ENCODE peak calls at places on chromosomes 2 and 18, in five cellular contexts. X, H, S, L and Z are unnamed samples.
A peak's percentile ranks its signal among the peaks of the same experiment; 100 is the strongest.

GRCh38 chr2:6800553-6800952 is 65.2 kb downstream of the CMPK2 start:
- DNase-seq in X (no peak), H (no peak), S (no peak), L (no peak), Z (no peak)

GRCh38 chr2:48017136-48017535 is 110.8 kb upstream of the FBXO11 start:
- DNase-seq in X (no peak), H (no peak), S (no peak), L (no peak), Z (no peak)

GRCh38 chr2:127951031-127951430 is 65.3 kb upstream of the AMMECR1L start:
- DNase-seq in X (no peak), H (no peak), S (no peak), L (no peak), Z (no peak)

GRCh38 chr2:188721231-188721630 is 252.9 kb upstream of the COL3A1 start:
- DNase-seq in X (no peak), H (no peak), S (no peak), L (no peak), Z (no peak)

GRCh38 chr2:230893881-230894781 is 29.4 kb downstream of the ITM2C start:
- DNase-seq in X (no peak), H (no peak), S (peak; percentile 82), L (peak; percentile 59), Z (no peak)

GRCh38 chr2:101963198-101963597 is 28.6 kb upstream of the IL1R2 start:
- DNase-seq in X (no peak), H (no peak), S (peak; percentile 29), L (no peak), Z (no peak)

GRCh38 chr18:71784777-71785176 is 759.4 kb downstream of the CBLN2 start:
- DNase-seq in X (no peak), H (no peak), S (peak; percentile 41), L (peak; percentile 40), Z (peak; percentile 9)

GRCh38 chr18:11154369-11154982 is 5.1 kb upstream of the PIEZO2 start:
- DNase-seq in X (peak; percentile 26), H (no peak), S (peak; percentile 56), L (peak; percentile 48), Z (peak; percentile 51)

GRCh38 chr2:27561060-27561459 is 21.8 kb upstream of the ZNF512 start:
- DNase-seq in X (no peak), H (no peak), S (no peak), L (no peak), Z (no peak)

GRCh38 chr18:59649575-59649974 is 47.6 kb downstream of the CCBE1 start:
- DNase-seq in X (no peak), H (no peak), S (no peak), L (no peak), Z (no peak)

GRCh38 chr18:44521673-44522032 is 159.0 kb upstream of the SETBP1 start:
- DNase-seq in X (no peak), H (no peak), S (no peak), L (no peak), Z (no peak)

GRCh38 chr2:152406836-152407161 is 71.8 kb downstream of the FMNL2 start:
- DNase-seq in X (no peak), H (no peak), S (no peak), L (no peak), Z (no peak)

GRCh38 chr2:141911485-141912066 is 219.2 kb downstream of the LRP1B start:
- DNase-seq in X (peak; percentile 54), H (no peak), S (peak; percentile 56), L (peak; percentile 66), Z (no peak)

GRCh38 chr2:190507135-190507534 is 27.4 kb downstream of the NEMP2 start:
- DNase-seq in X (no peak), H (no peak), S (no peak), L (no peak), Z (no peak)

GRCh38 chr2:238239552-238239871 is 326 bp downstream of the HES6 start:
- DNase-seq in X (no peak), H (peak; percentile 63), S (no peak), L (peak; percentile 40), Z (no peak)

GRCh38 chr2:172912245-172912644 is 163.4 kb upstream of the MAP3K20 start:
- DNase-seq in X (no peak), H (no peak), S (no peak), L (no peak), Z (no peak)

GRCh38 chr2:230128943-230129342 is 60.2 kb upstream of the SLC16A14 start:
- DNase-seq in X (no peak), H (no peak), S (no peak), L (no peak), Z (no peak)

GRCh38 chr2:61536086-61536722 is 2.0 kb downstream of the XPO1 start:
- DNase-seq in X (no peak), H (no peak), S (peak; percentile 48), L (peak; percentile 28), Z (peak; percentile 19)

GRCh38 chr2:16553222-16553621 is 112.4 kb downstream of the CYRIA start:
- DNase-seq in X (peak; percentile 32), H (no peak), S (peak; percentile 73), L (peak; percentile 41), Z (peak; percentile 51)

GRCh38 chr2:949384-949893 is 1.2 kb upstream of the SNTG2 start:
- DNase-seq in X (no peak), H (no peak), S (no peak), L (no peak), Z (no peak)

GRCh38 chr2:161273038-161273760 is 35.0 kb upstream of the PSMD14 start:
- DNase-seq in X (peak; percentile 69), H (no peak), S (peak; percentile 76), L (peak; percentile 71), Z (no peak)

GRCh38 chr2:20868377-20868776 is 45.5 kb upstream of the LDAH start:
- DNase-seq in X (no peak), H (no peak), S (peak; percentile 15), L (peak; percentile 67), Z (no peak)

GRCh38 chr2:74292752-74293151 is 50.5 kb downstream of the SLC4A5 start:
- DNase-seq in X (no peak), H (no peak), S (no peak), L (no peak), Z (peak; percentile 45)

GRCh38 chr18:13450289-13451207 is 232.0 kb downstream of the LDLRAD4 start:
- DNase-seq in X (no peak), H (no peak), S (no peak), L (peak; percentile 13), Z (no peak)

GRCh38 chr2:79776461-79777146 is 263.8 kb downstream of the CTNNA2 start:
- DNase-seq in X (no peak), H (no peak), S (no peak), L (no peak), Z (no peak)

GRCh38 chr2:85355521-85355920 is 952 bp downstream of the ELMOD3 start:
- DNase-seq in X (no peak), H (no peak), S (no peak), L (no peak), Z (no peak)
- H3K4me3 ChIP-seq in X (peak overlapping the region; percentile 95), H (peak overlapping the region; percentile 88), S (peak overlapping the region; percentile 96), L (peak overlapping the region; percentile 96), Z (no peak overlapping the region)

GRCh38 chr2:65033178-65033577 is 23.0 kb upstream of the CEP68 start:
- DNase-seq in X (no peak), H (no peak), S (peak; percentile 83), L (peak; percentile 66), Z (no peak)
- TF ChIP-seq CTCF in X (peak; percentile 13), H (no peak), S (peak; percentile 24), L (peak; percentile 42), Z (no peak)

GRCh38 chr2:179132076-179132475 is 82.1 kb upstream of the CCDC141 start:
- DNase-seq in X (no peak), H (no peak), S (no peak), L (no peak), Z (no peak)
- H3K4me3 ChIP-seq in X (no peak overlapping the region), H (no peak overlapping the region), S (no peak overlapping the region), L (no peak overlapping the region), Z (no peak overlapping the region)

GRCh38 chr2:177721815-177722552 is 329.4 kb downstream of the AGPS start:
- DNase-seq in X (no peak), H (no peak), S (no peak), L (no peak), Z (no peak)

GRCh38 chr2:177721087-177721486 is 328.5 kb downstream of the AGPS start:
- DNase-seq in X (no peak), H (no peak), S (no peak), L (no peak), Z (no peak)

GRCh38 chr2:177716484-177716883 is 323.9 kb downstream of the AGPS start:
- DNase-seq in X (no peak), H (no peak), S (no peak), L (no peak), Z (no peak)

GRCh38 chr2:177714704-177715103 is 322.1 kb downstream of the AGPS start:
- DNase-seq in X (no peak), H (no peak), S (no peak), L (no peak), Z (no peak)

DNA sequence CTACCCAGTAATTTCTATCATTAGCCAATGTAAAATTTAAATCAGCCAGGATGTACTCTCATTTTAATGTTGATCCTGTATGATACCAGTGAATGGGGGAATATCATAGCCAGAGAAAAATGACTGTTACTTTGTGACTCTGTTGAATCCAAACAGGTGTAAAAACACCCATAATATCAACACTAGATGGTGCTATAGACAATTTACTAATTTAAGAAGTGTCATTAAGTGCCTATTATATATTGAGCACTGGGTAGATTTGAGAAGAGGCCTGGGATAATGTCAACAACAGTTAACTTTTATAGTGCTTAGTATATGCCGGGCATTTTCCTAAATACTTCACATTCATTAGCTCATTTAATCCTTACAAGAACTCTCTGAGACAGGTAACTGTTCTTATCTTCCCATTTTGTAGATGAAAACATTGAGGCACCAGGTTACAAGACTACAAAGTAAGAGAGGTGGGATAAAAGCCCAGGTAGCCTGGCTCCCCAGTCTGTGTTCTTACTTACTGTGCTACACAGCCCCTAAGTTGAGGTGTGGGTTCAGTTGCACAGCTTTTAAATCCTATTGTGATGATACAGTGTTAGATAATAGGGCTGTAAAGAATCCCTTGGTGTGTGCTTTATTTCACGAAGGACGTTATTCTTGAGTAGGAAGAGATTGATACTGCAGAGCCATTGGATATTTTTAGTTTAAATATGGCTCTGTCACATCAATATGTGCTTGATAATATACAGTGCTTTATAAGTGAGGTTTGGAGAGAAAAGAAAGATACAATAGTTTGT is 325.5 kb downstream of the AGPS start:
- DNase-seq in X (peak; percentile 7), H (no peak), S (peak; percentile 9), L (peak; percentile 37), Z (no peak)
- TF ChIP-seq CTCF in X (peak; percentile 49), H (no peak), S (no peak), L (peak; percentile 47), Z (peak; percentile 29)

GRCh38 chr2:65204461-65205230 is 23.0 kb upstream of the ACTR2 start:
- DNase-seq in X (no peak), H (no peak), S (peak; percentile 82), L (peak; percentile 22), Z (no peak)
- H3K4me3 ChIP-seq in X (no peak overlapping the region), H (no peak overlapping the region), S (no peak overlapping the region), L (no peak overlapping the region), Z (peak overlapping the region; percentile 30)

GRCh38 chr2:81647715-81648114 is 1343.2 kb upstream of the LRRTM1 start:
- DNase-seq in X (no peak), H (no peak), S (no peak), L (no peak), Z (no peak)
- TF ChIP-seq CTCF in X (no peak), H (no peak), S (no peak), L (no peak), Z (no peak)